ENCODE peak calls at places on chromosomes 16 and 17, in eight cellular contexts. One of them, this sample, is unnamed.

GRCh38 chr17:39746145-39746461 is 8.4 kb downstream of the GRB7 start:
- DNase-seq in tibial artery: no peak
- DNase-seq in epithelial cell of proximal tubule: no peak
- DNase-seq in HCT116: no peak
- DNase-seq in brain microvascular endothelial cell: no peak
- DNase-seq in neural progenitor cell: no peak
- DNase-seq in prostate gland: no peak
- DNase-seq in CD8-positive, alpha-beta T cell: no peak
- DNase-seq in this sample: no peak

GRCh38 chr16:86091976-86092375 is 193.0 kb downstream of the IRF8 start:
- DNase-seq in tibial artery: no peak
- DNase-seq in epithelial cell of proximal tubule: no peak
- DNase-seq in HCT116: no peak
- DNase-seq in brain microvascular endothelial cell: no peak
- DNase-seq in neural progenitor cell: no peak
- DNase-seq in prostate gland: no peak
- DNase-seq in CD8-positive, alpha-beta T cell: no peak
- DNase-seq in this sample: no peak

GRCh38 chr17:38777641-38778250 is 21.6 kb downstream of the PIP4K2B start:
- DNase-seq in tibial artery: no peak
- DNase-seq in epithelial cell of proximal tubule: no peak
- DNase-seq in HCT116: no peak
- DNase-seq in brain microvascular endothelial cell: no peak
- DNase-seq in neural progenitor cell: no peak
- DNase-seq in prostate gland: no peak
- DNase-seq in CD8-positive, alpha-beta T cell: no peak
- DNase-seq in this sample: no peak

GRCh38 chr17:42281571-42282096 is 5.4 kb upstream of the STAT5B start:
- DNase-seq in tibial artery: no peak
- DNase-seq in epithelial cell of proximal tubule: no peak
- DNase-seq in HCT116: no peak
- DNase-seq in brain microvascular endothelial cell: no peak
- DNase-seq in neural progenitor cell: peak
- DNase-seq in prostate gland: no peak
- DNase-seq in CD8-positive, alpha-beta T cell: no peak
- DNase-seq in this sample: no peak

GRCh38 chr16:67246945-67247697 is at the start of gene FHOD1:
- DNase-seq in tibial artery: peak
- DNase-seq in epithelial cell of proximal tubule: no peak
- DNase-seq in HCT116: peak
- DNase-seq in brain microvascular endothelial cell: peak
- DNase-seq in neural progenitor cell: peak
- DNase-seq in prostate gland: peak
- DNase-seq in CD8-positive, alpha-beta T cell: peak
- DNase-seq in this sample: peak

GRCh38 chr16:55526448-55526847 is 17.6 kb downstream of the LPCAT2 start:
- DNase-seq in tibial artery: no peak
- DNase-seq in epithelial cell of proximal tubule: no peak
- DNase-seq in HCT116: no peak
- DNase-seq in brain microvascular endothelial cell: no peak
- DNase-seq in neural progenitor cell: no peak
- DNase-seq in prostate gland: no peak
- DNase-seq in CD8-positive, alpha-beta T cell: no peak
- DNase-seq in this sample: peak

GRCh38 chr17:42979511-42980273 is at the start of gene PTGES3L:
- DNase-seq in tibial artery: peak
- DNase-seq in epithelial cell of proximal tubule: no peak
- DNase-seq in HCT116: no peak
- DNase-seq in brain microvascular endothelial cell: peak
- DNase-seq in neural progenitor cell: peak
- DNase-seq in prostate gland: peak
- DNase-seq in CD8-positive, alpha-beta T cell: no peak
- DNase-seq in this sample: peak

GRCh38 chr16:21565816-21566669 is 33.3 kb upstream of the METTL9 start:
- DNase-seq in tibial artery: no peak
- DNase-seq in epithelial cell of proximal tubule: no peak
- DNase-seq in HCT116: no peak
- DNase-seq in brain microvascular endothelial cell: no peak
- DNase-seq in neural progenitor cell: no peak
- DNase-seq in prostate gland: no peak
- DNase-seq in CD8-positive, alpha-beta T cell: no peak
- DNase-seq in this sample: no peak

GRCh38 chr16:79598341-79599181 is 2.0 kb downstream of the MAF start:
- DNase-seq in tibial artery: peak
- DNase-seq in epithelial cell of proximal tubule: no peak
- DNase-seq in HCT116: no peak
- DNase-seq in brain microvascular endothelial cell: peak
- DNase-seq in neural progenitor cell: peak
- DNase-seq in prostate gland: peak
- DNase-seq in CD8-positive, alpha-beta T cell: no peak
- DNase-seq in this sample: peak

GRCh38 chr17:5584971-5585794 is 874 bp upstream of the NLRP1 start:
- DNase-seq in tibial artery: no peak
- DNase-seq in epithelial cell of proximal tubule: peak
- DNase-seq in HCT116: no peak
- DNase-seq in brain microvascular endothelial cell: no peak
- DNase-seq in neural progenitor cell: no peak
- DNase-seq in prostate gland: no peak
- DNase-seq in CD8-positive, alpha-beta T cell: no peak
- DNase-seq in this sample: peak

GRCh38 chr17:65243838-65244237 is 106.7 kb downstream of the RGS9 start:
- DNase-seq in tibial artery: no peak
- DNase-seq in epithelial cell of proximal tubule: peak
- DNase-seq in HCT116: peak
- DNase-seq in brain microvascular endothelial cell: no peak
- DNase-seq in neural progenitor cell: peak
- DNase-seq in prostate gland: no peak
- DNase-seq in CD8-positive, alpha-beta T cell: no peak
- DNase-seq in this sample: peak

GRCh38 chr16:11914210-11914758 is 1.5 kb downstream of the GSPT1 start:
- DNase-seq in tibial artery: no peak
- DNase-seq in epithelial cell of proximal tubule: no peak
- DNase-seq in HCT116: no peak
- DNase-seq in brain microvascular endothelial cell: no peak
- DNase-seq in neural progenitor cell: no peak
- DNase-seq in prostate gland: no peak
- DNase-seq in CD8-positive, alpha-beta T cell: no peak
- DNase-seq in this sample: no peak

GRCh38 chr16:86609115-86609514 is 30.8 kb downstream of the FOXL1 start:
- DNase-seq in tibial artery: no peak
- DNase-seq in epithelial cell of proximal tubule: peak
- DNase-seq in HCT116: no peak
- DNase-seq in brain microvascular endothelial cell: peak
- DNase-seq in neural progenitor cell: no peak
- DNase-seq in prostate gland: no peak
- DNase-seq in CD8-positive, alpha-beta T cell: no peak
- DNase-seq in this sample: peak

GRCh38 chr16:14109782-14110727 is 38.9 kb downstream of the MRTFB start:
- DNase-seq in tibial artery: no peak
- DNase-seq in epithelial cell of proximal tubule: no peak
- DNase-seq in HCT116: no peak
- DNase-seq in brain microvascular endothelial cell: no peak
- DNase-seq in neural progenitor cell: no peak
- DNase-seq in prostate gland: no peak
- DNase-seq in CD8-positive, alpha-beta T cell: no peak
- DNase-seq in this sample: no peak
- TF ChIP-seq CTCF in tibial artery: no peak
- TF ChIP-seq CTCF in epithelial cell of proximal tubule: no peak
- TF ChIP-seq CTCF in HCT116: no peak
- TF ChIP-seq CTCF in brain microvascular endothelial cell: no peak
- TF ChIP-seq CTCF in neural progenitor cell: no peak
- TF ChIP-seq CTCF in prostate gland: no peak
- TF ChIP-seq CTCF in CD8-positive, alpha-beta T cell: no peak
- TF ChIP-seq CTCF in this sample: no peak

GRCh38 chr17:72116692-72117469 is 3.9 kb upstream of the SOX9 start:
- DNase-seq in tibial artery: no peak
- DNase-seq in epithelial cell of proximal tubule: no peak
- DNase-seq in HCT116: no peak
- DNase-seq in brain microvascular endothelial cell: no peak
- DNase-seq in neural progenitor cell: peak
- DNase-seq in prostate gland: no peak
- DNase-seq in CD8-positive, alpha-beta T cell: no peak
- DNase-seq in this sample: peak
- H3K4me3 ChIP-seq in tibial artery: peak
- H3K4me3 ChIP-seq in epithelial cell of proximal tubule: peak
- H3K4me3 ChIP-seq in HCT116: no peak
- H3K4me3 ChIP-seq in brain microvascular endothelial cell: peak
- H3K4me3 ChIP-seq in neural progenitor cell: peak
- H3K4me3 ChIP-seq in prostate gland: no peak
- H3K4me3 ChIP-seq in CD8-positive, alpha-beta T cell: no peak
- H3K4me3 ChIP-seq in this sample: peak

DNA sequence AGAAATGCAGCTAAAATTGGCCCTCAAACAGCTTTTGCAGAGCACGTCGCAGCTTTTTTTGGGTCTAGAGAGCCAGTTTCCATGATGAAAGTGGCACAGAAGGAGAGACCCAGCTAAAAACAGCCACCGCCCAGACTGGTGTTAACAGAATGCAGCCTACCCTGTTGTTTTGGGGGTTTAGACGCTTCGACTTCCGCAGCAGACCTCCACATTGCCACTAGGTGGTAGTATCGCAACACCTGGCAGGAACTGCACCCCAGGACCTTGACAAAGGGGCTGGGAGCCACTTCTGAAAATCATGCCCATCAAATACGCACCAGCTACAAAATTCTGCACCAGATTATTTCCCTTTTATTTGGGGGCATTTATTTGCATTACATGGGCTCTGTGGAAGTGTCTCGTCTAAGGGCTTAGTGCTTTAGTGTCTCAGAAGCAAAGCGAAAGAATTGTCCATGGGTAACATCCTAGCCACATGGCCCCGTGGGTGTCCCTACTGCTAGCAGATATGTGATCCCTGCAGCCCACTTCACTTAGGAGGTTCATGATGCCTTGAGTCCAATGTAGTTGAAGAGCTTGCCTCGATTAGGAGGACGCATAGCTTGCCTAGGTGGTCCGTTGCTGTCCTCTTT is 167.1 kb downstream of the HAPSTR1 start:
- DNase-seq in tibial artery: no peak
- DNase-seq in epithelial cell of proximal tubule: no peak
- DNase-seq in HCT116: peak
- DNase-seq in brain microvascular endothelial cell: peak
- DNase-seq in neural progenitor cell: peak
- DNase-seq in prostate gland: peak
- DNase-seq in CD8-positive, alpha-beta T cell: no peak
- DNase-seq in this sample: peak
- TF ChIP-seq CTCF in tibial artery: peak
- TF ChIP-seq CTCF in epithelial cell of proximal tubule: peak
- TF ChIP-seq CTCF in HCT116: peak
- TF ChIP-seq CTCF in brain microvascular endothelial cell: peak
- TF ChIP-seq CTCF in neural progenitor cell: peak
- TF ChIP-seq CTCF in prostate gland: peak
- TF ChIP-seq CTCF in CD8-positive, alpha-beta T cell: no peak
- TF ChIP-seq CTCF in this sample: peak

DNA sequence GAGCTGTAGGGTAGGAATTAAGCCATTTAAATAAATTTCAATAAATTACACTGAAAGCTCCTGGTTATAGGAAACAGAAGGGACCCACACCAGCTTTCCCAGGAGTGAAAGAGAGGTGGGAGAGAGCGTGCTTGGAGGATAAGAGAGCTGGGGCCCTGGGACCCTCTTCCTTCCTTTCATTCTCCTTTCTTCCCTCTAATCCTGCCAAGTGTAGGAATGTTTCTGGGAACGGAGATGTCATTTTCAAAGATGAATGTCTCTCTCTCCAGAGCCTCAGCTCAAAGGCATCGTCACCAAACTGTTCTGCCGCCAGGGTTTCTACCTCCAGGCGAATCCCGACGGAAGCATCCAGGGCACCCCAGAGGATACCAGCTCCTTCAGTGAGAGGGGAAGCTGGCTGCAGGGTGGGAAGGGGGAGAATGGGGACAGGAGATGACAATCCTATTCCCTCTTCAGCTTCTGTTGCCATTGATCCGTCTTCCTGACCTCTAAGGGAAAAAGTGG is 1.9 kb downstream of the FGF11 start:
- DNase-seq in tibial artery: no peak
- DNase-seq in epithelial cell of proximal tubule: no peak
- DNase-seq in HCT116: no peak
- DNase-seq in brain microvascular endothelial cell: no peak
- DNase-seq in neural progenitor cell: no peak
- DNase-seq in prostate gland: no peak
- DNase-seq in CD8-positive, alpha-beta T cell: no peak
- DNase-seq in this sample: no peak
- H3K4me3 ChIP-seq in tibial artery: no peak
- H3K4me3 ChIP-seq in epithelial cell of proximal tubule: no peak
- H3K4me3 ChIP-seq in HCT116: no peak
- H3K4me3 ChIP-seq in brain microvascular endothelial cell: no peak
- H3K4me3 ChIP-seq in neural progenitor cell: peak
- H3K4me3 ChIP-seq in prostate gland: no peak
- H3K4me3 ChIP-seq in CD8-positive, alpha-beta T cell: no peak
- H3K4me3 ChIP-seq in this sample: no peak